ENCODE peak calls at places on chromosomes 13 and 19, in nine cellular contexts. One of them, this sample, is unnamed.

GRCh38 chr19:3826163-3826562 is 40.0 kb upstream of the MATK start:
- DNase-seq in right atrium auricular region: no peak
- DNase-seq in GM23338: no peak
- DNase-seq in astrocyte: no peak
- DNase-seq in A673: no peak
- DNase-seq in CD4-positive, alpha-beta memory T cell: no peak
- DNase-seq in naive thymus-derived CD4-positive, alpha-beta T cell: no peak
- DNase-seq in tibial nerve: no peak
- DNase-seq in CD8-positive, alpha-beta T cell: no peak
- DNase-seq in this sample: no peak

GRCh38 chr13:29457299-29457698 is 138.2 kb downstream of the SLC7A1 start:
- DNase-seq in CD8-positive, alpha-beta T cell: no peak
- DNase-seq in astrocyte: peak; percentile 94
- DNase-seq in right atrium auricular region: no peak
- DNase-seq in A673: peak; percentile 50
- DNase-seq in GM23338: no peak
- DNase-seq in naive thymus-derived CD4-positive, alpha-beta T cell: no peak
- DNase-seq in tibial nerve: no peak
- DNase-seq in CD4-positive, alpha-beta memory T cell: no peak
- DNase-seq in this sample: no peak

GRCh38 chr13:49731766-49732165 is 40.5 kb upstream of the EBPL start:
- DNase-seq in tibial nerve: no peak
- DNase-seq in right atrium auricular region: no peak
- DNase-seq in CD4-positive, alpha-beta memory T cell: no peak
- DNase-seq in GM23338: no peak
- DNase-seq in A673: no peak
- DNase-seq in naive thymus-derived CD4-positive, alpha-beta T cell: no peak
- DNase-seq in CD8-positive, alpha-beta T cell: no peak
- DNase-seq in astrocyte: peak; percentile 78
- DNase-seq in this sample: no peak

GRCh38 chr19:43353606-43354304 is at the start of gene CD177:
- DNase-seq in naive thymus-derived CD4-positive, alpha-beta T cell: no peak
- DNase-seq in GM23338: peak; percentile 11
- DNase-seq in CD8-positive, alpha-beta T cell: no peak
- DNase-seq in tibial nerve: no peak
- DNase-seq in astrocyte: no peak
- DNase-seq in right atrium auricular region: no peak
- DNase-seq in A673: no peak
- DNase-seq in CD4-positive, alpha-beta memory T cell: no peak
- DNase-seq in this sample: no peak

GRCh38 chr13:90622547-90622946 is 724.9 kb upstream of the MIR17HG start:
- DNase-seq in astrocyte: peak; percentile 47
- DNase-seq in tibial nerve: no peak
- DNase-seq in GM23338: no peak
- DNase-seq in CD8-positive, alpha-beta T cell: no peak
- DNase-seq in naive thymus-derived CD4-positive, alpha-beta T cell: no peak
- DNase-seq in CD4-positive, alpha-beta memory T cell: no peak
- DNase-seq in right atrium auricular region: no peak
- DNase-seq in A673: no peak
- DNase-seq in this sample: no peak

GRCh38 chr19:54248016-54248601 is 5.5 kb upstream of the LILRA6 start:
- DNase-seq in CD4-positive, alpha-beta memory T cell: peak; percentile 18
- DNase-seq in A673: no peak
- DNase-seq in tibial nerve: no peak
- DNase-seq in astrocyte: no peak
- DNase-seq in right atrium auricular region: peak; percentile 64
- DNase-seq in naive thymus-derived CD4-positive, alpha-beta T cell: no peak
- DNase-seq in GM23338: no peak
- DNase-seq in CD8-positive, alpha-beta T cell: no peak
- DNase-seq in this sample: no peak

GRCh38 chr13:42101821-42102580 is 53.6 kb downstream of the DGKH start:
- DNase-seq in GM23338: no peak
- DNase-seq in CD8-positive, alpha-beta T cell: no peak
- DNase-seq in CD4-positive, alpha-beta memory T cell: no peak
- DNase-seq in naive thymus-derived CD4-positive, alpha-beta T cell: no peak
- DNase-seq in tibial nerve: no peak
- DNase-seq in right atrium auricular region: no peak
- DNase-seq in A673: no peak
- DNase-seq in astrocyte: no peak
- DNase-seq in this sample: no peak

GRCh38 chr19:17073869-17074627 is 1.2 kb downstream of the HAUS8 start:
- DNase-seq in astrocyte: no peak
- DNase-seq in GM23338: peak; percentile 62
- DNase-seq in tibial nerve: no peak
- DNase-seq in CD4-positive, alpha-beta memory T cell: peak; percentile 34
- DNase-seq in right atrium auricular region: no peak
- DNase-seq in naive thymus-derived CD4-positive, alpha-beta T cell: no peak
- DNase-seq in A673: no peak
- DNase-seq in CD8-positive, alpha-beta T cell: no peak
- DNase-seq in this sample: peak; percentile 16

GRCh38 chr13:36763322-36763721 is 55.7 kb upstream of the RFXAP start:
- DNase-seq in A673: peak; percentile 23
- DNase-seq in CD8-positive, alpha-beta T cell: no peak
- DNase-seq in CD4-positive, alpha-beta memory T cell: no peak
- DNase-seq in right atrium auricular region: no peak
- DNase-seq in naive thymus-derived CD4-positive, alpha-beta T cell: no peak
- DNase-seq in tibial nerve: no peak
- DNase-seq in GM23338: no peak
- DNase-seq in astrocyte: no peak
- DNase-seq in this sample: no peak

GRCh38 chr19:5264453-5264852 is 76.2 kb downstream of the PTPRS start:
- DNase-seq in right atrium auricular region: no peak
- DNase-seq in astrocyte: no peak
- DNase-seq in A673: no peak
- DNase-seq in CD4-positive, alpha-beta memory T cell: no peak
- DNase-seq in naive thymus-derived CD4-positive, alpha-beta T cell: no peak
- DNase-seq in tibial nerve: no peak
- DNase-seq in CD8-positive, alpha-beta T cell: no peak
- DNase-seq in GM23338: no peak
- DNase-seq in this sample: no peak

GRCh38 chr19:3753631-3754410 is 7.7 kb downstream of the APBA3 start:
- DNase-seq in A673: no peak
- DNase-seq in CD8-positive, alpha-beta T cell: no peak
- DNase-seq in GM23338: no peak
- DNase-seq in astrocyte: no peak
- DNase-seq in naive thymus-derived CD4-positive, alpha-beta T cell: no peak
- DNase-seq in CD4-positive, alpha-beta memory T cell: no peak
- DNase-seq in right atrium auricular region: no peak
- DNase-seq in tibial nerve: no peak
- DNase-seq in this sample: no peak

GRCh38 chr13:72062566-72062965 is 195.6 kb upstream of the DACH1 start:
- DNase-seq in right atrium auricular region: no peak
- DNase-seq in tibial nerve: no peak
- DNase-seq in astrocyte: no peak
- DNase-seq in CD4-positive, alpha-beta memory T cell: no peak
- DNase-seq in CD8-positive, alpha-beta T cell: no peak
- DNase-seq in GM23338: peak; percentile 83
- DNase-seq in naive thymus-derived CD4-positive, alpha-beta T cell: no peak
- DNase-seq in A673: no peak
- DNase-seq in this sample: no peak

GRCh38 chr13:68023838-68024581 is 793.9 kb upstream of the PCDH9 start:
- DNase-seq in CD8-positive, alpha-beta T cell: no peak
- DNase-seq in naive thymus-derived CD4-positive, alpha-beta T cell: no peak
- DNase-seq in CD4-positive, alpha-beta memory T cell: no peak
- DNase-seq in astrocyte: no peak
- DNase-seq in A673: no peak
- DNase-seq in right atrium auricular region: no peak
- DNase-seq in tibial nerve: no peak
- DNase-seq in GM23338: peak; percentile 30
- DNase-seq in this sample: no peak

GRCh38 chr13:50071399-50071798 is 56.2 kb downstream of the KCNRG start:
- DNase-seq in CD8-positive, alpha-beta T cell: no peak
- DNase-seq in tibial nerve: no peak
- DNase-seq in right atrium auricular region: no peak
- DNase-seq in naive thymus-derived CD4-positive, alpha-beta T cell: no peak
- DNase-seq in GM23338: no peak
- DNase-seq in A673: no peak
- DNase-seq in CD4-positive, alpha-beta memory T cell: no peak
- DNase-seq in astrocyte: no peak
- DNase-seq in this sample: no peak

GRCh38 chr13:79745141-79745540 is 264.2 kb downstream of the NDFIP2 start:
- DNase-seq in naive thymus-derived CD4-positive, alpha-beta T cell: no peak
- DNase-seq in GM23338: no peak
- DNase-seq in right atrium auricular region: no peak
- DNase-seq in astrocyte: no peak
- DNase-seq in tibial nerve: no peak
- DNase-seq in A673: no peak
- DNase-seq in CD8-positive, alpha-beta T cell: no peak
- DNase-seq in CD4-positive, alpha-beta memory T cell: no peak
- DNase-seq in this sample: no peak

GRCh38 chr19:50795665-50796073 is 5.5 kb downstream of the ACP4 start:
- DNase-seq in naive thymus-derived CD4-positive, alpha-beta T cell: no peak
- DNase-seq in tibial nerve: no peak
- DNase-seq in CD8-positive, alpha-beta T cell: no peak
- DNase-seq in right atrium auricular region: no peak
- DNase-seq in CD4-positive, alpha-beta memory T cell: no peak
- DNase-seq in astrocyte: no peak
- DNase-seq in A673: no peak
- DNase-seq in GM23338: no peak
- DNase-seq in this sample: no peak

GRCh38 chr19:3132971-3133792 is 2.7 kb upstream of the GNA15 start:
- DNase-seq in CD8-positive, alpha-beta T cell: peak; percentile 59
- DNase-seq in astrocyte: peak; percentile 32
- DNase-seq in right atrium auricular region: peak; percentile 71
- DNase-seq in GM23338: no peak
- DNase-seq in CD4-positive, alpha-beta memory T cell: peak; percentile 84
- DNase-seq in A673: peak; percentile 91
- DNase-seq in naive thymus-derived CD4-positive, alpha-beta T cell: peak; percentile 41
- DNase-seq in tibial nerve: no peak
- DNase-seq in this sample: peak; percentile 84

GRCh38 chr13:24683833-24684599 is 3.8 kb downstream of the ATP12A start:
- DNase-seq in CD4-positive, alpha-beta memory T cell: peak; percentile 45
- DNase-seq in CD8-positive, alpha-beta T cell: peak; percentile 52
- DNase-seq in tibial nerve: peak; percentile 41
- DNase-seq in astrocyte: no peak
- DNase-seq in naive thymus-derived CD4-positive, alpha-beta T cell: peak; percentile 50
- DNase-seq in A673: peak; percentile 79
- DNase-seq in right atrium auricular region: no peak
- DNase-seq in GM23338: peak; percentile 88
- DNase-seq in this sample: peak; percentile 46

GRCh38 chr13:60392136-60392535 is 4.9 kb upstream of the TDRD3 start:
- DNase-seq in CD8-positive, alpha-beta T cell: no peak
- DNase-seq in CD4-positive, alpha-beta memory T cell: no peak
- DNase-seq in A673: no peak
- DNase-seq in astrocyte: no peak
- DNase-seq in tibial nerve: no peak
- DNase-seq in naive thymus-derived CD4-positive, alpha-beta T cell: no peak
- DNase-seq in right atrium auricular region: no peak
- DNase-seq in GM23338: no peak
- DNase-seq in this sample: no peak

GRCh38 chr13:109816112-109816978 is 30.0 kb upstream of the IRS2 start:
- DNase-seq in CD8-positive, alpha-beta T cell: no peak
- DNase-seq in GM23338: peak; percentile 16
- DNase-seq in astrocyte: peak; percentile 40
- DNase-seq in A673: no peak
- DNase-seq in CD4-positive, alpha-beta memory T cell: no peak
- DNase-seq in naive thymus-derived CD4-positive, alpha-beta T cell: no peak
- DNase-seq in tibial nerve: no peak
- DNase-seq in right atrium auricular region: no peak
- DNase-seq in this sample: no peak

GRCh38 chr13:71477735-71478134 is 389.3 kb downstream of the DACH1 start:
- DNase-seq in A673: peak; percentile 19
- DNase-seq in CD8-positive, alpha-beta T cell: no peak
- DNase-seq in naive thymus-derived CD4-positive, alpha-beta T cell: no peak
- DNase-seq in tibial nerve: no peak
- DNase-seq in astrocyte: no peak
- DNase-seq in right atrium auricular region: no peak
- DNase-seq in GM23338: peak; percentile 60
- DNase-seq in CD4-positive, alpha-beta memory T cell: no peak
- DNase-seq in this sample: no peak

GRCh38 chr13:51665456-51665855 is 81.2 kb downstream of the WDFY2 start:
- DNase-seq in tibial nerve: no peak
- DNase-seq in naive thymus-derived CD4-positive, alpha-beta T cell: no peak
- DNase-seq in GM23338: no peak
- DNase-seq in astrocyte: no peak
- DNase-seq in A673: no peak
- DNase-seq in CD8-positive, alpha-beta T cell: no peak
- DNase-seq in right atrium auricular region: no peak
- DNase-seq in CD4-positive, alpha-beta memory T cell: no peak
- DNase-seq in this sample: no peak

GRCh38 chr13:30971575-30971974 is 39.1 kb downstream of the TEX26 start:
- DNase-seq in CD4-positive, alpha-beta memory T cell: no peak
- DNase-seq in A673: no peak
- DNase-seq in tibial nerve: no peak
- DNase-seq in naive thymus-derived CD4-positive, alpha-beta T cell: no peak
- DNase-seq in astrocyte: peak; percentile 55
- DNase-seq in CD8-positive, alpha-beta T cell: no peak
- DNase-seq in GM23338: no peak
- DNase-seq in right atrium auricular region: no peak
- DNase-seq in this sample: no peak

GRCh38 chr13:33767140-33767539 is 50.8 kb upstream of the RFC3 start:
- DNase-seq in naive thymus-derived CD4-positive, alpha-beta T cell: no peak
- DNase-seq in CD8-positive, alpha-beta T cell: no peak
- DNase-seq in CD4-positive, alpha-beta memory T cell: no peak
- DNase-seq in astrocyte: no peak
- DNase-seq in right atrium auricular region: no peak
- DNase-seq in tibial nerve: no peak
- DNase-seq in GM23338: no peak
- DNase-seq in A673: no peak
- DNase-seq in this sample: no peak
- H3K4me1 ChIP-seq in naive thymus-derived CD4-positive, alpha-beta T cell: no peaks in the 10 kb centered on the region
- H3K4me1 ChIP-seq in CD8-positive, alpha-beta T cell: no peaks in the 10 kb centered on the region
- H3K4me1 ChIP-seq in CD4-positive, alpha-beta memory T cell: no peaks in the 10 kb centered on the region
- H3K4me1 ChIP-seq in astrocyte: no peaks in the 10 kb centered on the region
- H3K4me1 ChIP-seq in right atrium auricular region: no peaks in the 10 kb centered on the region
- H3K4me1 ChIP-seq in tibial nerve: no peaks in the 10 kb centered on the region
- H3K4me1 ChIP-seq in GM23338: no peaks in the 10 kb centered on the region
- H3K4me1 ChIP-seq in A673: no peaks in the 10 kb centered on the region
- H3K4me1 ChIP-seq in this sample: no peaks in the 10 kb centered on the region

GRCh38 chr19:12155324-12155723 is 1.2 kb downstream of the ZNF625 start:
- DNase-seq in GM23338: peak; percentile 10
- DNase-seq in tibial nerve: no peak
- DNase-seq in astrocyte: no peak
- DNase-seq in naive thymus-derived CD4-positive, alpha-beta T cell: no peak
- DNase-seq in CD4-positive, alpha-beta memory T cell: no peak
- DNase-seq in A673: no peak
- DNase-seq in CD8-positive, alpha-beta T cell: no peak
- DNase-seq in right atrium auricular region: no peak
- DNase-seq in this sample: no peak
- H3K4me3 ChIP-seq in GM23338: peak overlapping the region; percentile 99
- H3K4me3 ChIP-seq in tibial nerve: peak overlapping the region; percentile 78
- H3K4me3 ChIP-seq in astrocyte: peak overlapping the region; percentile 80
- H3K4me3 ChIP-seq in naive thymus-derived CD4-positive, alpha-beta T cell: peak overlapping the region; percentile 53
- H3K4me3 ChIP-seq in CD4-positive, alpha-beta memory T cell: peak overlapping the region; percentile 44
- H3K4me3 ChIP-seq in A673: peak overlapping the region; percentile 86
- H3K4me3 ChIP-seq in CD8-positive, alpha-beta T cell: peak overlapping the region; percentile 84
- H3K4me3 ChIP-seq in right atrium auricular region: peak overlapping the region; percentile 83
- H3K4me3 ChIP-seq in this sample: peak overlapping the region; percentile 16

GRCh38 chr19:38657633-38658222 is 10.3 kb downstream of the ACTN4 start:
- DNase-seq in A673: no peak
- DNase-seq in GM23338: peak; percentile 63
- DNase-seq in astrocyte: peak; percentile 95
- DNase-seq in tibial nerve: no peak
- DNase-seq in CD4-positive, alpha-beta memory T cell: peak; percentile 53
- DNase-seq in CD8-positive, alpha-beta T cell: no peak
- DNase-seq in right atrium auricular region: no peak
- DNase-seq in naive thymus-derived CD4-positive, alpha-beta T cell: no peak
- DNase-seq in this sample: no peak
- H3K4me1 ChIP-seq in A673: peaks cover 65% of the 10 kb centered on the region
- H3K4me1 ChIP-seq in GM23338: peaks cover 94% of the 10 kb centered on the region
- H3K4me1 ChIP-seq in astrocyte: peaks cover 88% of the 10 kb centered on the region
- H3K4me1 ChIP-seq in tibial nerve: peaks cover 100% of the 10 kb centered on the region
- H3K4me1 ChIP-seq in CD4-positive, alpha-beta memory T cell: peaks cover 91% of the 10 kb centered on the region
- H3K4me1 ChIP-seq in CD8-positive, alpha-beta T cell: peaks cover 48% of the 10 kb centered on the region
- H3K4me1 ChIP-seq in right atrium auricular region: peaks cover 100% of the 10 kb centered on the region
- H3K4me1 ChIP-seq in naive thymus-derived CD4-positive, alpha-beta T cell: peaks cover 63% of the 10 kb centered on the region
- H3K4me1 ChIP-seq in this sample: peaks cover 66% of the 10 kb centered on the region

GRCh38 chr13:27830010-27830409 is 37.7 kb downstream of the GSX1 start:
- DNase-seq in GM23338: peak; percentile 80
- DNase-seq in tibial nerve: no peak
- DNase-seq in naive thymus-derived CD4-positive, alpha-beta T cell: peak; percentile 45
- DNase-seq in right atrium auricular region: peak; percentile 57
- DNase-seq in astrocyte: no peak
- DNase-seq in A673: peak; percentile 39
- DNase-seq in CD8-positive, alpha-beta T cell: peak; percentile 54
- DNase-seq in CD4-positive, alpha-beta memory T cell: peak; percentile 57
- DNase-seq in this sample: peak; percentile 54
- H3K4me3 ChIP-seq in GM23338: peak overlapping the region; percentile 34
- H3K4me3 ChIP-seq in tibial nerve: no peak overlapping the region
- H3K4me3 ChIP-seq in naive thymus-derived CD4-positive, alpha-beta T cell: peak overlapping the region; percentile 19
- H3K4me3 ChIP-seq in right atrium auricular region: no peak overlapping the region
- H3K4me3 ChIP-seq in astrocyte: no peak overlapping the region
- H3K4me3 ChIP-seq in A673: no peak overlapping the region
- H3K4me3 ChIP-seq in CD8-positive, alpha-beta T cell: no peak overlapping the region
- H3K4me3 ChIP-seq in CD4-positive, alpha-beta memory T cell: no peak overlapping the region
- H3K4me3 ChIP-seq in this sample: no peak overlapping the region

This sample was measured in CD8-positive, alpha-beta memory T cell.